ENCODE peak calls at places on chromosomes 7 and 10, in six cellular contexts. One of them, this sample, is unnamed. For H3K27me3, the result is how much of the 10 kb centered on the place peaks cover.

GRCh38 chr10:94092848-94093247 is 99.1 kb downstream of the PLCE1 start:
- DNase-seq in AG04450: no peak
- DNase-seq in heart right ventricle: no peak
- DNase-seq in adrenal gland: no peak
- DNase-seq in CD4-positive, alpha-beta T cell: no peak
- DNase-seq in left ventricle myocardium inferior: no peak
- DNase-seq in this sample: no peak

GRCh38 chr10:99522511-99523250 is 10.1 kb upstream of the NKX2-3 start:
- DNase-seq in AG04450: no peak
- DNase-seq in heart right ventricle: peak
- DNase-seq in adrenal gland: no peak
- DNase-seq in CD4-positive, alpha-beta T cell: no peak
- DNase-seq in left ventricle myocardium inferior: no peak
- DNase-seq in this sample: no peak

GRCh38 chr7:122143751-122144711 is at the start of gene AASS:
- DNase-seq in AG04450: peak
- DNase-seq in heart right ventricle: peak
- DNase-seq in adrenal gland: peak
- DNase-seq in CD4-positive, alpha-beta T cell: peak
- DNase-seq in left ventricle myocardium inferior: peak
- DNase-seq in this sample: peak

GRCh38 chr10:127303105-127303504 is 106.7 kb upstream of the INSYN2A start:
- DNase-seq in AG04450: no peak
- DNase-seq in heart right ventricle: no peak
- DNase-seq in adrenal gland: no peak
- DNase-seq in CD4-positive, alpha-beta T cell: no peak
- DNase-seq in left ventricle myocardium inferior: no peak
- DNase-seq in this sample: peak

GRCh38 chr10:124602646-124603365 is 141.2 kb downstream of the LHPP start:
- DNase-seq in AG04450: no peak
- DNase-seq in heart right ventricle: peak
- DNase-seq in adrenal gland: no peak
- DNase-seq in CD4-positive, alpha-beta T cell: no peak
- DNase-seq in left ventricle myocardium inferior: no peak
- DNase-seq in this sample: no peak

GRCh38 chr10:124010563-124011131 is 82.8 kb downstream of the CHST15 start:
- DNase-seq in AG04450: no peak
- DNase-seq in heart right ventricle: no peak
- DNase-seq in adrenal gland: no peak
- DNase-seq in CD4-positive, alpha-beta T cell: no peak
- DNase-seq in left ventricle myocardium inferior: no peak
- DNase-seq in this sample: peak

GRCh38 chr10:47370015-47370767 is 13.9 kb downstream of the ZNF488 start:
- DNase-seq in AG04450: no peak
- DNase-seq in heart right ventricle: no peak
- DNase-seq in adrenal gland: peak
- DNase-seq in CD4-positive, alpha-beta T cell: no peak
- DNase-seq in left ventricle myocardium inferior: no peak
- DNase-seq in this sample: no peak

GRCh38 chr10:59033622-59034021 is 142.8 kb upstream of the PHYHIPL start:
- DNase-seq in AG04450: no peak
- DNase-seq in heart right ventricle: no peak
- DNase-seq in adrenal gland: no peak
- DNase-seq in CD4-positive, alpha-beta T cell: no peak
- DNase-seq in left ventricle myocardium inferior: no peak
- DNase-seq in this sample: peak

GRCh38 chr7:150755473-150756099 is 18.4 kb downstream of the GIMAP5 start:
- DNase-seq in AG04450: no peak
- DNase-seq in heart right ventricle: no peak
- DNase-seq in adrenal gland: no peak
- DNase-seq in CD4-positive, alpha-beta T cell: peak
- DNase-seq in left ventricle myocardium inferior: no peak
- DNase-seq in this sample: no peak

GRCh38 chr10:44715081-44715480 is 196.1 kb upstream of the TMEM72 start:
- DNase-seq in AG04450: peak
- DNase-seq in heart right ventricle: no peak
- DNase-seq in adrenal gland: no peak
- DNase-seq in CD4-positive, alpha-beta T cell: no peak
- DNase-seq in left ventricle myocardium inferior: no peak
- DNase-seq in this sample: no peak

GRCh38 chr10:71368639-71369038 is 28.1 kb upstream of the CDH23 start:
- DNase-seq in AG04450: no peak
- DNase-seq in heart right ventricle: no peak
- DNase-seq in adrenal gland: no peak
- DNase-seq in CD4-positive, alpha-beta T cell: no peak
- DNase-seq in left ventricle myocardium inferior: no peak
- DNase-seq in this sample: no peak

GRCh38 chr7:50838675-50839377 is 56.1 kb upstream of the GRB10 start:
- DNase-seq in AG04450: no peak
- DNase-seq in heart right ventricle: peak
- DNase-seq in adrenal gland: peak
- DNase-seq in CD4-positive, alpha-beta T cell: no peak
- DNase-seq in left ventricle myocardium inferior: peak
- DNase-seq in this sample: no peak

GRCh38 chr10:114413398-114413797 is 9.1 kb upstream of the AFAP1L2 start:
- DNase-seq in AG04450: no peak
- DNase-seq in heart right ventricle: peak
- DNase-seq in adrenal gland: peak
- DNase-seq in CD4-positive, alpha-beta T cell: no peak
- DNase-seq in left ventricle myocardium inferior: peak
- DNase-seq in this sample: no peak

GRCh38 chr7:143936087-143937009 is 1.3 kb downstream of the OR2F2 start:
- DNase-seq in AG04450: peak
- DNase-seq in heart right ventricle: no peak
- DNase-seq in adrenal gland: no peak
- DNase-seq in CD4-positive, alpha-beta T cell: no peak
- DNase-seq in left ventricle myocardium inferior: no peak
- DNase-seq in this sample: no peak

GRCh38 chr7:68691261-68692216 is 906.7 kb upstream of the AUTS2 start:
- DNase-seq in AG04450: peak
- DNase-seq in heart right ventricle: no peak
- DNase-seq in adrenal gland: peak
- DNase-seq in CD4-positive, alpha-beta T cell: no peak
- DNase-seq in left ventricle myocardium inferior: no peak
- DNase-seq in this sample: peak

GRCh38 chr7:137983308-137984008 is 18.4 kb downstream of the CREB3L2 start:
- DNase-seq in AG04450: no peak
- DNase-seq in heart right ventricle: peak
- DNase-seq in adrenal gland: no peak
- DNase-seq in CD4-positive, alpha-beta T cell: no peak
- DNase-seq in left ventricle myocardium inferior: no peak
- DNase-seq in this sample: no peak

GRCh38 chr10:132106431-132106830 is 40.7 kb downstream of the JAKMIP3 start:
- DNase-seq in AG04450: no peak
- DNase-seq in heart right ventricle: no peak
- DNase-seq in adrenal gland: peak
- DNase-seq in CD4-positive, alpha-beta T cell: no peak
- DNase-seq in left ventricle myocardium inferior: no peak
- DNase-seq in this sample: no peak

GRCh38 chr10:21944727-21945386 is 58.7 kb downstream of the DNAJC1 start:
- DNase-seq in AG04450: no peak
- DNase-seq in heart right ventricle: no peak
- DNase-seq in adrenal gland: no peak
- DNase-seq in CD4-positive, alpha-beta T cell: no peak
- DNase-seq in left ventricle myocardium inferior: no peak
- DNase-seq in this sample: no peak

GRCh38 chr10:4776234-4776638 is 49.8 kb upstream of the AKR1E2 start:
- DNase-seq in AG04450: no peak
- DNase-seq in heart right ventricle: no peak
- DNase-seq in adrenal gland: no peak
- DNase-seq in CD4-positive, alpha-beta T cell: no peak
- DNase-seq in left ventricle myocardium inferior: no peak
- DNase-seq in this sample: no peak

GRCh38 chr10:11668847-11669610 is 57.6 kb upstream of the USP6NL start:
- DNase-seq in AG04450: no peak
- DNase-seq in heart right ventricle: no peak
- DNase-seq in adrenal gland: no peak
- DNase-seq in CD4-positive, alpha-beta T cell: no peak
- DNase-seq in left ventricle myocardium inferior: no peak
- DNase-seq in this sample: no peak
- H3K27ac ChIP-seq in AG04450: no peak
- H3K27ac ChIP-seq in heart right ventricle: no peak
- H3K27ac ChIP-seq in adrenal gland: no peak
- H3K27ac ChIP-seq in CD4-positive, alpha-beta T cell: no peak
- H3K27ac ChIP-seq in left ventricle myocardium inferior: no peak
- H3K27ac ChIP-seq in this sample: no peak

GRCh38 chr10:69575164-69575722 is 2.0 kb upstream of the NEUROG3 start:
- DNase-seq in AG04450: no peak
- DNase-seq in heart right ventricle: no peak
- DNase-seq in adrenal gland: no peak
- DNase-seq in CD4-positive, alpha-beta T cell: no peak
- DNase-seq in left ventricle myocardium inferior: no peak
- DNase-seq in this sample: no peak
- H3K27me3 ChIP-seq in AG04450: half or more
- H3K27me3 ChIP-seq in heart right ventricle: half or more
- H3K27me3 ChIP-seq in adrenal gland: half or more
- H3K27me3 ChIP-seq in CD4-positive, alpha-beta T cell: half or more
- H3K27me3 ChIP-seq in left ventricle myocardium inferior: half or more
- H3K27me3 ChIP-seq in this sample: half or more

GRCh38 chr7:17646181-17646956 is 293.9 kb downstream of the SNX13 start:
- DNase-seq in AG04450: no peak
- DNase-seq in heart right ventricle: no peak
- DNase-seq in adrenal gland: no peak
- DNase-seq in CD4-positive, alpha-beta T cell: no peak
- DNase-seq in left ventricle myocardium inferior: no peak
- DNase-seq in this sample: no peak
- TF ChIP-seq CTCF in AG04450: peak
- TF ChIP-seq CTCF in heart right ventricle: peak
- TF ChIP-seq CTCF in adrenal gland: peak
- TF ChIP-seq CTCF in CD4-positive, alpha-beta T cell: no peak
- TF ChIP-seq CTCF in left ventricle myocardium inferior: peak
- TF ChIP-seq CTCF in this sample: peak

DNA sequence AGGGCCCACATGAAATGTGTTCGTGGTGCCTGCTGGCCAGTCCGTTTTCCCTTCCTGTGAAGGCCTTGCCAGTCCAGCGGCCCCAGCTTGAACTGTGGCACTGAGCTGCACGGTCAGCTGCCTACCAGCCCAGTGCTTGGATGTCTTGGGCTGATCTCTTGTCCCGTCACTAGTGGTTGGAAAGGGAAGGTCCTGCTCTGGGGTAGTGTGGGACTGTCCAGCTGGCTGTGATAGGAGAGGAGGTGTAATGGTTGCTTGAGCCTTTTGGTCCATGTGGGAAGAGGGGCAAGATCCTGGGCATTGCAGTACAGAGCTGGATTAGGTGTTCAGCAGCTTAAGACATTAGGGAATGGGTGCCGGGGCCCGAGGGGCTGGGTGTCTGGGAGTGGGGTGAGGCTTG is 15.0 kb downstream of the BUD23 start:
- DNase-seq in AG04450: no peak
- DNase-seq in heart right ventricle: no peak
- DNase-seq in adrenal gland: no peak
- DNase-seq in CD4-positive, alpha-beta T cell: no peak
- DNase-seq in left ventricle myocardium inferior: no peak
- DNase-seq in this sample: no peak
- H3K27ac ChIP-seq in AG04450: no peak
- H3K27ac ChIP-seq in heart right ventricle: no peak
- H3K27ac ChIP-seq in adrenal gland: no peak
- H3K27ac ChIP-seq in CD4-positive, alpha-beta T cell: no peak
- H3K27ac ChIP-seq in left ventricle myocardium inferior: no peak
- H3K27ac ChIP-seq in this sample: no peak

DNA sequence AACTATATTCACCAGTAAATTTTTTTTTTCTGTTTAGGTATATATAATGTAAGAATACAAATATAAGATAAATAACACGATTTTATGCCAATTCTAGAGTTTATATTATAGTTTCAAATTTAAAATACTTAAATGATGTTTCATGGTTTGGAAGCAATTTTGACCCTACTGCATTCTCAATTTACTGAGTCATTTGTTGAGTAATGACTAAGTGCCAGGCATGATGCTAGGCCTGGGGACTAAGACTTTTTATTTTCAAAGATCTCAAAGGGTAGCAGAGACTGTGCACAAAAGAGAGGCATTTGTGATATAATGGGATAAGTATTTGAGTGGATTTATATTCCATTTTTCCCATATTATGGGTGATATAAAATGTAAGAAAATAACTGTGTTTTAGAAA is 78.9 kb upstream of the SMIM30 start:
- DNase-seq in AG04450: peak
- DNase-seq in heart right ventricle: no peak
- DNase-seq in adrenal gland: no peak
- DNase-seq in CD4-positive, alpha-beta T cell: no peak
- DNase-seq in left ventricle myocardium inferior: no peak
- DNase-seq in this sample: no peak
- H3K27me3 ChIP-seq in AG04450: under half
- H3K27me3 ChIP-seq in heart right ventricle: under half
- H3K27me3 ChIP-seq in adrenal gland: under half
- H3K27me3 ChIP-seq in CD4-positive, alpha-beta T cell: under half
- H3K27me3 ChIP-seq in left ventricle myocardium inferior: under half
- H3K27me3 ChIP-seq in this sample: under half

GRCh38 chr7:135886334-135887132 is 90.6 kb downstream of the MTPN start:
- DNase-seq in AG04450: no peak
- DNase-seq in heart right ventricle: no peak
- DNase-seq in adrenal gland: no peak
- DNase-seq in CD4-positive, alpha-beta T cell: no peak
- DNase-seq in left ventricle myocardium inferior: no peak
- DNase-seq in this sample: no peak
- TF ChIP-seq CTCF in AG04450: no peak
- TF ChIP-seq CTCF in heart right ventricle: no peak
- TF ChIP-seq CTCF in adrenal gland: no peak
- TF ChIP-seq CTCF in CD4-positive, alpha-beta T cell: no peak
- TF ChIP-seq CTCF in left ventricle myocardium inferior: no peak
- TF ChIP-seq CTCF in this sample: no peak

GRCh38 chr7:139421123-139421522 is 61.4 kb downstream of the LUC7L2 start:
- DNase-seq in AG04450: no peak
- DNase-seq in heart right ventricle: no peak
- DNase-seq in adrenal gland: no peak
- DNase-seq in CD4-positive, alpha-beta T cell: no peak
- DNase-seq in left ventricle myocardium inferior: no peak
- DNase-seq in this sample: no peak

GRCh38 chr7:139424004-139424403 is 59.5 kb downstream of the KLRG2 start:
- DNase-seq in AG04450: no peak
- DNase-seq in heart right ventricle: no peak
- DNase-seq in adrenal gland: no peak
- DNase-seq in CD4-positive, alpha-beta T cell: no peak
- DNase-seq in left ventricle myocardium inferior: no peak
- DNase-seq in this sample: no peak

GRCh38 chr7:139422126-139422525 is 61.3 kb downstream of the KLRG2 start:
- DNase-seq in AG04450: no peak
- DNase-seq in heart right ventricle: no peak
- DNase-seq in adrenal gland: no peak
- DNase-seq in CD4-positive, alpha-beta T cell: no peak
- DNase-seq in left ventricle myocardium inferior: no peak
- DNase-seq in this sample: no peak

GRCh38 chr7:139426258-139427028 is 57.0 kb downstream of the KLRG2 start:
- DNase-seq in AG04450: no peak
- DNase-seq in heart right ventricle: peak
- DNase-seq in adrenal gland: no peak
- DNase-seq in CD4-positive, alpha-beta T cell: no peak
- DNase-seq in left ventricle myocardium inferior: peak
- DNase-seq in this sample: no peak

GRCh38 chr7:139423091-139423490 is 60.4 kb downstream of the KLRG2 start:
- DNase-seq in AG04450: no peak
- DNase-seq in heart right ventricle: no peak
- DNase-seq in adrenal gland: no peak
- DNase-seq in CD4-positive, alpha-beta T cell: no peak
- DNase-seq in left ventricle myocardium inferior: no peak
- DNase-seq in this sample: no peak
- H3K27ac ChIP-seq in AG04450: no peak
- H3K27ac ChIP-seq in heart right ventricle: no peak
- H3K27ac ChIP-seq in adrenal gland: no peak
- H3K27ac ChIP-seq in CD4-positive, alpha-beta T cell: no peak
- H3K27ac ChIP-seq in left ventricle myocardium inferior: no peak
- H3K27ac ChIP-seq in this sample: no peak

This sample was measured in foreskin keratinocyte.